ENCODE peak calls at places on chromosomes 5 and 9, in ten cellular contexts. M is OCI-LY7, V is A549, O is lower lobe of right lung, W is bronchial epithelial cell, C is HepG2, X is cardiac muscle cell, K is pancreas, I is GM10248, P is fibroblast of pulmonary artery. Q is an unnamed sample.

GRCh38 chr5:180825768-180826525 is 23.3 kb upstream of the MGAT1 start:
- DNase-seq in O (no peak), M (no peak), W (peak), C (peak), K (peak), I (no peak), P (peak), X (peak), V (no peak), Q (no peak)

GRCh38 chr5:133338504-133339355 is 273.6 kb downstream of the FSTL4 start:
- DNase-seq in O (no peak), V (no peak), K (no peak), I (no peak), M (no peak), P (no peak), W (no peak), C (no peak), X (no peak), Q (no peak)

GRCh38 chr5:42812620-42813019 is 928 bp upstream of the SELENOP start:
- DNase-seq in I (no peak), O (no peak), P (no peak), C (no peak), V (no peak), W (no peak), X (no peak), K (no peak), M (no peak), Q (no peak)

GRCh38 chr9:6822696-6823095 is 64.9 kb downstream of the KDM4C start:
- DNase-seq in I (no peak), X (no peak), K (no peak), V (no peak), W (no peak), M (no peak), C (no peak), O (no peak), P (no peak), Q (no peak)

GRCh38 chr5:12865529-12865928 is 961.3 kb upstream of the CTNND2 start:
- DNase-seq in X (no peak), M (no peak), K (no peak), W (no peak), V (no peak), P (peak), I (no peak), O (no peak), C (no peak), Q (no peak)

GRCh38 chr9:14383296-14383695 is 69.4 kb upstream of the NFIB start:
- DNase-seq in V (no peak), C (no peak), O (no peak), I (no peak), X (peak), P (peak), M (no peak), W (peak), K (no peak), Q (no peak)

GRCh38 chr5:1724822-1725602 is 74.6 kb downstream of the MRPL36 start:
- DNase-seq in K (peak), C (no peak), I (no peak), X (peak), M (no peak), V (no peak), W (peak), P (peak), O (peak), Q (no peak)

GRCh38 chr9:133944746-133945135 is 47.4 kb downstream of the VAV2 start:
- DNase-seq in K (peak), W (peak), V (no peak), X (peak), O (peak), C (no peak), I (no peak), M (no peak), P (peak), Q (no peak)

GRCh38 chr5:142287096-142287972 is 37.5 kb downstream of the SPRY4 start:
- DNase-seq in M (no peak), X (no peak), W (no peak), I (no peak), K (no peak), V (no peak), O (no peak), P (no peak), C (no peak), Q (no peak)

GRCh38 chr5:77683171-77683732 is 44.7 kb upstream of the OTP start:
- DNase-seq in W (peak), X (no peak), O (no peak), C (no peak), I (no peak), P (no peak), K (no peak), V (no peak), M (no peak), Q (no peak)

GRCh38 chr9:21326526-21327139 is 8.6 kb downstream of the KLHL9 start:
- DNase-seq in I (peak), O (no peak), V (peak), K (no peak), C (peak), M (peak), P (peak), X (peak), W (peak), Q (no peak)

GRCh38 chr9:95264954-95265615 is 52.4 kb downstream of the FANCC start:
- DNase-seq in V (peak), W (peak), M (peak), P (peak), I (no peak), C (no peak), K (no peak), O (no peak), X (peak), Q (no peak)

GRCh38 chr9:95107001-95107749 is 210.3 kb downstream of the FANCC start:
- DNase-seq in W (no peak), X (peak), M (no peak), P (peak), O (peak), V (no peak), I (no peak), C (no peak), K (no peak), Q (no peak)

GRCh38 chr5:149777382-149777781 is 47.3 kb downstream of the PPARGC1B start:
- DNase-seq in O (no peak), W (no peak), P (no peak), C (no peak), I (no peak), V (no peak), M (no peak), K (no peak), X (peak), Q (no peak)

GRCh38 chr5:37064442-37064841 is 184.7 kb downstream of the CPLANE1 start:
- DNase-seq in W (no peak), K (no peak), C (peak), O (no peak), P (no peak), M (no peak), I (no peak), V (no peak), X (no peak), Q (no peak)

GRCh38 chr9:16813838-16814237 is 56.6 kb downstream of the BNC2 start:
- DNase-seq in K (no peak), C (no peak), M (no peak), I (no peak), P (no peak), W (no peak), O (no peak), X (no peak), V (no peak), Q (no peak)

GRCh38 chr5:17405976-17406876 is 91.8 kb upstream of the TAF11L2 start:
- DNase-seq in I (no peak), C (no peak), W (peak), K (no peak), P (no peak), V (no peak), X (no peak), O (no peak), M (no peak), Q (no peak)

GRCh38 chr5:61245936-61246335 is 83.7 kb upstream of the SMIM15 start:
- DNase-seq in O (no peak), M (no peak), K (no peak), I (no peak), P (no peak), W (peak), V (peak), C (no peak), X (no peak), Q (no peak)

GRCh38 chr9:94056442-94056974 is 27.8 kb upstream of the PTPDC1 start:
- DNase-seq in K (no peak), M (no peak), O (no peak), C (no peak), P (peak), X (peak), V (no peak), I (no peak), W (peak), Q (no peak)

GRCh38 chr5:158117467-158118165 is 258.7 kb upstream of the CLINT1 start:
- DNase-seq in X (peak), V (no peak), M (no peak), I (no peak), C (no peak), P (no peak), W (no peak), O (no peak), K (no peak), Q (no peak)

GRCh38 chr9:108688051-108688450 is 167.7 kb downstream of the ACTL7B start:
- DNase-seq in W (no peak), K (no peak), P (no peak), X (no peak), O (no peak), I (no peak), V (no peak), C (no peak), M (no peak), Q (no peak)

GRCh38 chr9:33489070-33489469 is 15.3 kb upstream of the NOL6 start:
- DNase-seq in C (no peak), X (peak), V (no peak), P (no peak), W (no peak), O (no peak), K (no peak), M (no peak), I (no peak), Q (no peak)

DNA sequence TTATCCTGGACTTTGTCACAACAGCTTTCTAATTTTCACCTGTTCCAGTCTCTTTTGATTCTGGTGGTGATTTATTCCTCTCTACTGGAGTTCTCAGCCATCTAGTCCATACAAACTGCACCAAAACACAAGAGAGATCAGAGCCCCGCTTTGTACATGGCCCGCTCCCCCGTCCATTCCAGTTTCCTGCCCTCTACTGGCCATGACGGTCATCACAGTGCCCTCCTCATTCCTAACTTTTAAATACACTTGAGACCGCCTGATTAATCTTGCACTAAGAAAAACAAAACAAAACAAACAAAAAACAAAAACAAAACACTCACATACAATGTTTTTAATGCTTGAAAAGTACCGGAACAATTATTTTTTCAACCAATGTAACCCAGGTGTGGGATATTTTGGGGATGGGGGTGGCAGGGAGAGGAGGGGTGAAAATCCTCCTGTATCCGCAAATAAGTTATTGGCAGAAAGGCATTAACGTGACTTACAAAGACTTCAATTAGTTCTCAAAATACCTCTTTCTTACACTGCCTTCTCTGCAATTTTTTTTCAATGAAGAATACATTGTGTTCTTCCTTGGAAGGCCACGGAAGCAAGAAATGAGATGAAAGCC is 84.8 kb upstream of the PAM start:
- DNase-seq in X (peak), C (peak), P (peak), K (no peak), M (no peak), O (no peak), I (peak), W (no peak), V (peak), Q (peak)
- TF ChIP-seq CTCF in X (peak), C (peak), P (peak), K (no peak), M (peak), O (peak), I (peak), W (peak), V (peak), Q (peak)

GRCh38 chr5:140794594-140795258 is at the start of gene PCDHA2:
- DNase-seq in M (no peak), O (no peak), C (no peak), I (no peak), P (no peak), W (no peak), X (no peak), V (peak), K (no peak), Q (no peak)
- TF ChIP-seq CTCF in M (peak), O (no peak), C (no peak), I (no peak), P (no peak), W (no peak), X (peak), V (no peak), K (no peak), Q (peak)

GRCh38 chr9:76218151-76218867 is 175.9 kb downstream of the RFK start:
- DNase-seq in W (no peak), M (no peak), X (no peak), P (no peak), O (no peak), V (no peak), C (no peak), I (no peak), K (no peak), Q (no peak)

GRCh38 chr9:76216161-76216649 is 178.0 kb downstream of the RFK start:
- DNase-seq in M (no peak), C (no peak), K (no peak), W (peak), O (no peak), V (peak), I (no peak), X (peak), P (peak), Q (no peak)

GRCh38 chr9:76221423-76221822 is 172.8 kb downstream of the RFK start:
- DNase-seq in C (no peak), K (no peak), O (no peak), M (no peak), I (no peak), W (no peak), X (no peak), V (no peak), P (no peak), Q (no peak)

GRCh38 chr9:76218868-76219462 is 175.3 kb downstream of the RFK start:
- DNase-seq in V (no peak), X (no peak), I (no peak), K (no peak), M (no peak), O (no peak), W (no peak), P (no peak), C (no peak), Q (no peak)

GRCh38 chr9:76219555-76220151 is 174.6 kb downstream of the RFK start:
- DNase-seq in P (peak), I (no peak), V (peak), M (no peak), W (no peak), O (no peak), C (no peak), K (no peak), X (peak), Q (no peak)
- TF ChIP-seq CTCF in P (peak), I (no peak), V (peak), M (peak), W (no peak), O (no peak), C (peak), K (peak), X (peak), Q (peak)

GRCh38 chr9:127285957-127286356 is 21.4 kb downstream of the GARNL3 start:
- DNase-seq in W (no peak), C (peak), M (no peak), P (peak), V (no peak), K (no peak), I (no peak), O (no peak), X (peak), Q (no peak)

GRCh38 chr9:127281887-127282286 is 17.3 kb downstream of the GARNL3 start:
- DNase-seq in V (no peak), K (no peak), W (no peak), O (no peak), X (no peak), P (no peak), M (no peak), I (no peak), C (no peak), Q (no peak)

GRCh38 chr9:127280880-127281660 is 16.5 kb downstream of the GARNL3 start:
- DNase-seq in X (no peak), P (no peak), K (no peak), O (no peak), M (no peak), W (no peak), I (no peak), V (no peak), C (no peak), Q (no peak)

GRCh38 chr9:127282611-127283010 is 18.0 kb downstream of the GARNL3 start:
- DNase-seq in P (no peak), I (no peak), K (no peak), C (no peak), W (no peak), O (no peak), M (no peak), V (no peak), X (no peak), Q (no peak)

GRCh38 chr9:127283917-127284316 is 19.3 kb downstream of the GARNL3 start:
- DNase-seq in W (peak), V (peak), M (peak), I (no peak), X (peak), O (no peak), K (no peak), P (peak), C (no peak), Q (no peak)
- TF ChIP-seq CTCF in W (peak), V (peak), M (peak), I (peak), X (peak), O (peak), K (no peak), P (peak), C (peak), Q (no peak)

GRCh38 chr9:31124389-31124788 is 1260.1 kb upstream of the ACO1 start:
- DNase-seq in I (no peak), K (no peak), C (no peak), X (no peak), O (no peak), P (no peak), V (no peak), W (no peak), M (no peak), Q (no peak)

GRCh38 chr9:31119882-31120481 is 1264.5 kb upstream of the ACO1 start:
- DNase-seq in O (no peak), X (peak), P (peak), K (no peak), W (peak), C (peak), V (peak), M (peak), I (peak), Q (no peak)
- TF ChIP-seq CTCF in O (peak), X (peak), P (peak), K (no peak), W (peak), C (peak), V (peak), M (peak), I (peak), Q (peak)

GRCh38 chr5:81852277-81853004 is 101.5 kb upstream of the SSBP2 start:
- DNase-seq in X (peak), O (peak), C (no peak), P (no peak), K (peak), M (peak), V (peak), W (no peak), I (peak), Q (no peak)

GRCh38 chr5:81855576-81855975 is 104.7 kb upstream of the SSBP2 start:
- DNase-seq in C (no peak), P (no peak), K (no peak), I (no peak), W (peak), X (no peak), M (no peak), O (no peak), V (no peak), Q (no peak)

GRCh38 chr5:81853005-81853357 is 102.1 kb upstream of the SSBP2 start:
- DNase-seq in K (no peak), X (no peak), I (no peak), W (no peak), P (no peak), O (no peak), M (peak), C (no peak), V (no peak), Q (no peak)

GRCh38 chr5:81854915-81855314 is 104.0 kb upstream of the SSBP2 start:
- DNase-seq in K (no peak), O (no peak), C (no peak), I (no peak), P (no peak), W (peak), X (no peak), V (no peak), M (no peak), Q (no peak)

DNA sequence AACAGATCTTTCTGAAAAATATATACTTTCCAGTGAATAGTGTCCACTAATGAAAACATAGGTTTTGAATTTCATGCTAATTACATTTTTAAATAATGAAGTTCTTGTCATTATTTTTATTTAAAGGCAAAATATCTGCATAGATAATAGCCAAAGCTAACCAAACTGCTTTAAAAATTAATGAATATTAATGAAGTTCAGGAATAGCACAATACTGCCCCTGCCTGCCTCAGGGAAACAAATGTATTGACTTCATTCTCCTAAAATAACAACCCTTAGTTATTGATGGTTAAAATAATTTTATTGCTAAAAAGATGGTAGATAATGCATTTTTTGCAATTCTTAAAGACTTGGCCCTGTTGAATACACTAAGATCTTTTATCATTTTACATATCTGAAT is 103.6 kb upstream of the SSBP2 start:
- DNase-seq in C (no peak), W (no peak), X (no peak), M (no peak), P (no peak), V (no peak), K (no peak), I (no peak), O (no peak), Q (no peak)
- TF ChIP-seq CTCF in C (no peak), W (no peak), X (peak), M (peak), P (peak), V (peak), K (no peak), I (peak), O (no peak), Q (peak)

GRCh38 chr5:177496111-177497010 is 1.0 kb downstream of the PDLIM7 start:
- DNase-seq in V (peak), O (no peak), C (peak), I (peak), M (peak), P (peak), X (peak), K (peak), W (peak), Q (peak)
- TF ChIP-seq CTCF in V (no peak), O (no peak), C (peak), I (no peak), M (peak), P (peak), X (peak), K (no peak), W (peak), Q (peak)

Q was measured in neural crest cell.